ENCODE peak calls at places on chromosomes 13 and 19, in seven cellular contexts. H, T, E, A, C, G and B are unnamed samples.

GRCh38 chr19:18559685-18560084 is 2.0 kb downstream of the KXD1 start:
- DNase-seq in H (no peak), T (no peak), A (no peak), E (no peak), G (no peak), C (no peak), B (no peak)

GRCh38 chr13:73767747-73768315 is 366.4 kb downstream of the KLF12 start:
- DNase-seq in G (no peak), E (no peak), A (no peak), T (no peak), H (no peak), C (peak), B (no peak)

GRCh38 chr13:42885325-42885724 is 103.9 kb downstream of the FAM216B start:
- DNase-seq in E (no peak), H (no peak), G (no peak), C (no peak), A (no peak), T (no peak), B (no peak)

GRCh38 chr19:39097299-39097698 is 13.1 kb downstream of the ACP7 start:
- DNase-seq in C (no peak), T (no peak), H (no peak), E (no peak), A (no peak), G (no peak), B (no peak)

GRCh38 chr19:15154002-15154612 is 46.7 kb downstream of the NOTCH3 start:
- DNase-seq in H (peak), E (peak), C (peak), A (no peak), T (no peak), G (peak), B (peak)

GRCh38 chr13:92510416-92510815 is 716.2 kb upstream of the GPC6 start:
- DNase-seq in G (peak), T (no peak), C (peak), A (no peak), E (peak), H (no peak), B (peak)

GRCh38 chr19:1019980-1020867 is 699 bp downstream of the TMEM259 start:
- DNase-seq in A (no peak), C (peak), G (no peak), H (no peak), T (no peak), E (no peak), B (no peak)

GRCh38 chr13:71718931-71719330 is 148.1 kb downstream of the DACH1 start:
- DNase-seq in E (no peak), H (no peak), C (no peak), A (no peak), T (no peak), G (no peak), B (no peak)

GRCh38 chr19:40578442-40578908 is 1.8 kb downstream of the SHKBP1 start:
- DNase-seq in H (peak), C (peak), A (no peak), T (no peak), G (no peak), E (peak), B (peak)

GRCh38 chr19:55451522-55452380 is 8.7 kb upstream of the SHISA7 start:
- DNase-seq in G (no peak), A (no peak), T (no peak), E (no peak), H (no peak), C (no peak), B (no peak)

GRCh38 chr19:43560687-43561086 is 14.6 kb downstream of the XRCC1 start:
- DNase-seq in C (peak), H (peak), T (no peak), A (no peak), G (no peak), E (peak), B (peak)

GRCh38 chr19:50710094-50710493 is 9.5 kb downstream of the SHANK1 start:
- DNase-seq in T (no peak), A (no peak), H (no peak), C (no peak), G (no peak), E (no peak), B (no peak)

GRCh38 chr13:108728370-108728769 is 99.0 kb downstream of the MYO16 start:
- DNase-seq in G (no peak), T (no peak), H (peak), C (peak), A (peak), E (no peak), B (no peak)

GRCh38 chr13:34124912-34125311 is 307.0 kb downstream of the RFC3 start:
- DNase-seq in C (no peak), A (no peak), H (no peak), E (no peak), T (no peak), G (no peak), B (no peak)

GRCh38 chr13:110262944-110263343 is 44.0 kb downstream of the COL4A1 start:
- DNase-seq in T (no peak), H (no peak), C (no peak), A (no peak), E (no peak), G (no peak), B (no peak)

GRCh38 chr19:55418185-55418584 is 10.6 kb upstream of the UBE2S start:
- DNase-seq in H (peak), A (peak), T (peak), C (peak), G (peak), E (peak), B (peak)

GRCh38 chr13:66875264-66875663 is 354.9 kb downstream of the PCDH9 start:
- DNase-seq in T (no peak), G (no peak), H (no peak), E (no peak), C (no peak), A (no peak), B (no peak)

GRCh38 chr19:39038098-39038497 is 5.7 kb upstream of the FBXO27 start:
- DNase-seq in T (peak), E (peak), G (peak), H (peak), A (no peak), C (peak), B (peak)

GRCh38 chr13:67223024-67223423 is 7.1 kb downstream of the PCDH9 start:
- DNase-seq in G (no peak), E (peak), C (no peak), H (no peak), T (no peak), A (no peak), B (peak)

DNA sequence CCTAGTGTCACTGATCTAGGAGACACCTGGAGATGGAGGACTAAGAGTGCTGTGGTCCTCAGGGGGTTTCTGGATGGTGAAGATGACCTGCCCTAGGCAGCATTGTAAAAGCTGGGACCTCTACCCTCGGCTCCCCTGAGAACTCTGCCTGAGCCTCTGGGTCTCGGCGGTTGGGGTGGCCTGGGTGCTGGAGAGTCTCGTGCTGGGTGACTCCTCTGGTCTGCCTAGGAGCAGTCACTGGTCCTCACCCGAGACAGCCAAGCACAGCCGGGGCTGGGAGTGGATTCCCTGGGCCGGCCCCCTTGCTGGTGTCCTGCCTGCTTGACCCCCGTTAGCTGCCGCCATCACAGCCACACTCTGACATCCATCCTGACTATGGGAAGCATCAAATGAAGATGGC is 6.7 kb downstream of the KCTD15 start:
- DNase-seq in H (no peak), G (no peak), E (no peak), C (no peak), T (no peak), A (no peak), B (no peak)
- H3K4me2 ChIP-seq in H (no peak), G (no peak), E (no peak), C (no peak), T (no peak), A (no peak), B (no peak)

GRCh38 chr19:29768166-29768565 is 43.6 kb upstream of the CCNE1 start:
- DNase-seq in E (no peak), A (no peak), C (no peak), G (peak), T (no peak), H (no peak), B (no peak)

GRCh38 chr19:29764322-29764721 is 47.5 kb upstream of the CCNE1 start:
- DNase-seq in G (peak), A (no peak), C (no peak), H (no peak), T (no peak), E (no peak), B (no peak)

GRCh38 chr19:29767039-29767735 is 44.6 kb upstream of the CCNE1 start:
- DNase-seq in G (peak), T (no peak), H (no peak), E (no peak), C (no peak), A (no peak), B (no peak)

GRCh38 chr19:29769997-29770396 is 41.8 kb upstream of the CCNE1 start:
- DNase-seq in H (no peak), E (no peak), G (peak), A (no peak), T (no peak), C (no peak), B (no peak)

GRCh38 chr19:29766100-29766499 is 45.7 kb upstream of the CCNE1 start:
- DNase-seq in E (no peak), H (no peak), T (no peak), G (no peak), C (no peak), A (no peak), B (no peak)
- H2AK5ac ChIP-seq in E (no peak), H (no peak), T (no peak), G (no peak), C (no peak), A (no peak), B (no peak)

GRCh38 chr13:38401276-38401675 is 51.6 kb downstream of the UFM1 start:
- DNase-seq in H (no peak), A (no peak), G (no peak), E (no peak), T (no peak), C (no peak), B (no peak)
- H3K4me2 ChIP-seq in H (no peak), A (no peak), G (no peak), E (no peak), T (no peak), C (no peak), B (no peak)

GRCh38 chr13:52160053-52160452 is 656 bp upstream of the NEK3 start:
- DNase-seq in H (no peak), T (no peak), C (no peak), E (no peak), G (no peak), A (no peak), B (no peak)

GRCh38 chr13:52161193-52161646 is 1.8 kb upstream of the NEK3 start:
- DNase-seq in G (no peak), T (no peak), C (no peak), E (no peak), H (no peak), A (no peak), B (no peak)

GRCh38 chr13:52156724-52157251 is 2.6 kb downstream of the NEK3 start:
- DNase-seq in C (no peak), A (no peak), E (peak), G (no peak), T (no peak), H (no peak), B (peak)

GRCh38 chr13:52159159-52159982 is at the start of gene NEK3:
- DNase-seq in T (peak), A (peak), C (peak), H (peak), E (peak), G (peak), B (peak)

GRCh38 chr13:52158629-52159158 is 703 bp downstream of the NEK3 start:
- DNase-seq in C (peak), H (no peak), A (no peak), E (peak), T (no peak), G (peak), B (peak)
- H2AK5ac ChIP-seq in C (no peak), H (no peak), A (no peak), E (no peak), T (no peak), G (no peak), B (no peak)

DNA sequence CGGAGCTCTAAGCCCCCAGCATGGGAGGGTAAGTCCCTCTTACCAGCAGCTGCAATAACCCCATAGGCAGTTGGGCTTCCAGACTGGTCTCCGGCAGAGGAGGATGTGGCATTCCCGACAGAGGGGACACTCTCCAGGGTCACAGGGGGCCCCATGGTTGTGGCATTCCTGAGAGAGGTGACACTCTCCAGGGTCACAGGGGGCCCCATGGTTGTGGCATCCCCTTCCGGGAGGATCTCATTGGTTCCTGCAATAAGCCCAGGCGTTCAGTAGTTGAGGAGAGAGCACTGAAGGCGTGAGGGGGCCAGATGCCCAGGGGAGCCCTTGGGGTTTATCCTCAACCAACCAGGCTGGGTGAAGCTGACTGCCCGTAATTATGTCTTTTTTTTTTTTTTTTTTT is 5.4 kb downstream of the CD320 start:
- DNase-seq in T (no peak), E (no peak), G (no peak), A (no peak), H (no peak), C (no peak), B (no peak)
- H3K4me2 ChIP-seq in T (no peak), E (no peak), G (no peak), A (no peak), H (no peak), C (no peak), B (no peak)

DNA sequence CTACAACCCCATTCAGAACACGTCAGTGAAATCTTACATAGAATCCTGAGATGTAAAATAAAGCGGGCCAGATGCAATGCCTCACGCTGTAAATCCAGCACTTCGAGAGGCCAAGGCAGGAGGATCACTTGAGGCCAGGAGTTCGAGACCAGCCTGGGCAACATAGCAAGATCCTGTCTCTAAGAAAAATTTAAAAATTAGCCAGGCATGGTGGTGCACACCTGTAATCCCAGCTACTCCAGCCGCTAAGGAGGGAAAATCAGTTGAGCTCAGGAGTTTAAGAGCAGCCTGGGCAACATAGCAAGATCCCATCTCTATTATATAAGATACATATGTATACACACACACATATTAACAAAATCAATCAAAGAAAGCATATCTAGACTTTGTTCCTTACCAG is 41.2 kb downstream of the PEX11G start:
- DNase-seq in C (no peak), H (no peak), E (no peak), G (no peak), A (no peak), T (no peak), B (no peak)
- H2AK5ac ChIP-seq in C (no peak), H (no peak), E (no peak), G (no peak), A (no peak), T (no peak), B (no peak)

DNA sequence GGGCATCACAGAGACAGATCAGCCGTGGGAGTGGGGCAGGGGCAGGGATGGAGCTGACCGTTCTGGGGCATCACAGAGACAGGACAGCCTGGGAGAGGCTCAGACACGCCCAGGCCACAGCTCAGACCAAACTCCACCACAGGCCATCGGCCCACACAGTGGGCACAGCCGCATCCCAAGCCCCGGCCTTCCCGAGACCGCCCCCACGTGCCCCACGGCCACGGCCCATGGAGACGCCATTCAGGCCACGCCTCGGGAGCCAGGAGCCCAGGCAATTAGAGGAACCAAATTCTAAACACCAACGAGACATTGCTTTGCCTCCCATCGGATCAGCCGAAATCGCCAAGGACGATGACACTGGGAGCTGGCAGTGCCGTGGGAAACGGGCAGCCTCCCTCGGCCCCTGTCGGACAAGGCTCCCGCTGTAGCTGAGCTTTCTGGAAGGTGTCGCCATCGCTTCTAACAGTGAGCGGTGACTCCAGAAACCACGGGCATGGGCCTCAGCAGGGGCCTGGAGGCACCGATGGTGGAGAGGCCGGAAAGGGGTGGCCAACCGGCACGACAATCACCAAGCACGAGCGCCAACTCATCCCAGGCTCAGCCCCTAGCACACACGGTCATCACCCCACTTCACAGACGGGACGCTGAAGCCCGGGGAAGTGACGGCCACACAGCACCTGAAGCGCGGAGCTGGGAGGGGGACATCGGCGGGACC is 2.4 kb downstream of the PIP5K1C start:
- DNase-seq in E (no peak), G (no peak), C (no peak), T (no peak), A (no peak), H (no peak), B (no peak)
- H3K4me2 ChIP-seq in E (no peak), G (no peak), C (no peak), T (no peak), A (no peak), H (no peak), B (peak)

GRCh38 chr13:54301085-54301484 is 1272.5 kb downstream of the OLFM4 start:
- DNase-seq in T (no peak), C (peak), G (no peak), H (no peak), A (no peak), E (no peak), B (no peak)
- H2AK5ac ChIP-seq in T (no peak), C (no peak), G (no peak), H (no peak), A (no peak), E (no peak), B (no peak)

GRCh38 chr13:37956536-37956935 is 87.0 kb upstream of the TRPC4 start:
- DNase-seq in E (no peak), T (no peak), C (no peak), A (no peak), G (no peak), H (no peak), B (no peak)
- H3K4me2 ChIP-seq in E (no peak), T (no peak), C (no peak), A (no peak), G (no peak), H (no peak), B (no peak)

DNA sequence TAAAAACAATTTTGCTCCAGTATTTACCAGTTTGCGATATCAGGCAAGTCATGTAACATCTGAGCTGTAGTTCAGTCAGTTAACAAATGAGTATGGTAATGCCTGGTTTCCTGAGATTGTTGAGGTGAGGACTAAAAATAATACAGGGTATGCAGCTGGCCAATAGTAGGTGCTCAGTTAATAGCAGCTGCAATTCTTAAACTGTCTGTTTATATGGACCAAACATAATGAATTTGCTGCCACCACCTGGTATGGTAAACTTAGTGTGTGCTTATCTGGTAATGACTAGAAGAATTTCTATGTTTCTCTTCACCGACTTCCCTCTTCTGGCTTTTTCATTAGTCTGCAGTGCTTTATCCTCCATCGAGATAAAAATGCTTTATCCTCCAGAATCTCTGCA is 9.1 kb downstream of the ZMYM2 start:
- DNase-seq in A (no peak), H (no peak), G (no peak), T (no peak), C (no peak), E (no peak), B (no peak)
- H2AK5ac ChIP-seq in A (no peak), H (no peak), G (no peak), T (no peak), C (no peak), E (no peak), B (no peak)